ENCODE peak calls at places on chromosomes 4 and X, in six cellular contexts. Y, X, M, N, S and K are unnamed samples.

GRCh38 chr4:68250151-68250930 is 4.8 kb upstream of the TMPRSS11B start:
- DNase-seq in Y (no peak), X (no peak), M (no peak), N (no peak), S (no peak), K (no peak)

GRCh38 chr4:173490817-173491518 is 39.1 kb downstream of the HAND2 start:
- DNase-seq in Y (no peak), X (no peak), M (peak; percentile 17), N (no peak), S (peak; percentile 68), K (peak; percentile 67)

GRCh38 chrX:18946157-18946556 is 37.8 kb downstream of the PHKA2 start:
- DNase-seq in Y (no peak), X (no peak), M (no peak), N (no peak), S (no peak), K (no peak)

GRCh38 chrX:117196481-117196880 is 733.7 kb upstream of the CT83 start:
- DNase-seq in Y (no peak), X (no peak), M (no peak), N (peak; percentile 7), S (no peak), K (no peak)

GRCh38 chrX:136198010-136198409 is 50.7 kb downstream of the FHL1 start:
- DNase-seq in Y (no peak), X (no peak), M (no peak), N (no peak), S (no peak), K (no peak)

GRCh38 chr4:73998040-73999011 is at the start of gene CXCL5:
- DNase-seq in Y (no peak), X (no peak), M (no peak), N (peak; percentile 67), S (no peak), K (peak; percentile 41)

GRCh38 chrX:44872319-44872816 is 620 bp upstream of the KDM6A start:
- DNase-seq in Y (no peak), X (no peak), M (peak; percentile 49), N (no peak), S (no peak), K (peak; percentile 45)

GRCh38 chr4:7507381-7507780 is 72.7 kb upstream of the PSAPL1 start:
- DNase-seq in Y (no peak), X (no peak), M (no peak), N (no peak), S (no peak), K (no peak)

GRCh38 chrX:118499295-118499694 is 3.7 kb downstream of the DOCK11 start:
- DNase-seq in Y (no peak), X (no peak), M (no peak), N (no peak), S (no peak), K (no peak)

GRCh38 chr4:184598753-184599491 is 50.3 kb downstream of the CASP3 start:
- DNase-seq in Y (no peak), X (no peak), M (no peak), N (no peak), S (no peak), K (no peak)

GRCh38 chr4:52822583-52823477 is 39.3 kb upstream of the RASL11B start:
- DNase-seq in Y (peak; percentile 41), X (no peak), M (no peak), N (no peak), S (no peak), K (no peak)

GRCh38 chr4:166128452-166128851 is 255.4 kb downstream of the TLL1 start:
- DNase-seq in Y (no peak), X (no peak), M (no peak), N (no peak), S (no peak), K (peak; percentile 87)

GRCh38 chr4:72505314-72505744 is 63.7 kb downstream of the ADAMTS3 start:
- DNase-seq in Y (peak; percentile 0), X (no peak), M (peak; percentile 57), N (no peak), S (peak; percentile 24), K (peak; percentile 52)

GRCh38 chr4:6251365-6251764 is 18.3 kb upstream of the WFS1 start:
- DNase-seq in Y (no peak), X (no peak), M (no peak), N (no peak), S (no peak), K (no peak)

GRCh38 chr4:108045687-108046024 is 56.0 kb downstream of the HADH start:
- DNase-seq in Y (no peak), X (no peak), M (peak; percentile 11), N (no peak), S (no peak), K (no peak)

GRCh38 chr4:65646136-65646535 is 24.2 kb downstream of the EPHA5 start:
- DNase-seq in Y (no peak), X (no peak), M (no peak), N (no peak), S (no peak), K (no peak)

GRCh38 chr4:112378858-112379257 is 81.7 kb downstream of the ALPK1 start:
- DNase-seq in Y (no peak), X (no peak), M (no peak), N (no peak), S (no peak), K (no peak)

GRCh38 chr4:1227817-1228216 is 21.1 kb downstream of the CTBP1 start:
- DNase-seq in Y (no peak), X (no peak), M (no peak), N (no peak), S (no peak), K (no peak)

GRCh38 chr4:1978226-1978625 is 30.5 kb downstream of the NELFA start:
- DNase-seq in Y (no peak), X (no peak), M (no peak), N (no peak), S (no peak), K (no peak)

DNA sequence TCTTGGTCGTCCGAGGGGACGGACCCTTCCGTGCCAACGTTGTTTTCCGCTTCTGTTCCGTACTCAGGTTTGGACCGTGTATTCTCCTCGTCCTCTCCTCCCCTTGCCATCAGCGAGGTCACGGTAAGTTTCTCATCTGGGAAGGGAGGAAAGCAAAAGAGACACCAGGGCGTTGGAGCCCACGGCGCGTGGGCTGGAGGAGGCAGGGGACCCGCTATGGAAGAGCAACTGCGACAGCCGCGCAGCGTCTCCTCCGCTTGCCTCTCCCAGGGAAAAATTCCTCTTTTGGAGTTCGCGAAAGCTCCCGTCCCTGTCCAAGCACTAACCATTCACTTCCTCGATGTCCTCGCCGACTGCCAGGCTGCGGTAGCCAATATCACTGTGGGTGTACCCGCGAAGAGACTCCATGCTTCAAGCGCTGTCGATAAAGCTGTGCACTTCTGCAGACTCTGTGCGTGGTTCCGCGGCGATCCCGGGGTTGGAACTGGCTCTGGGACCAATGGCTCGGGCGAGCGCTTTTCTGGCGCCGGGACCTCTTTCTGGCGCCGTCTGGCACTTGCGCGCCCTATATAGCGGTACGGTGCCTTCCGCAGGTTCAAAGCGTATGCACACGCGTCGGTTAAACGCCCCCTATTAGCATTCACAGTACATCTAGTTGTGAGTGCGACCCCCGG is at the start of gene ESX1:
- DNase-seq in Y (no peak), X (no peak), M (no peak), N (no peak), S (no peak), K (peak; percentile 4)
- TF ChIP-seq EZH2 in Y (no peak), X (no peak), M (no peak), N (peak; percentile 81), S (no peak), K (no peak)

DNA sequence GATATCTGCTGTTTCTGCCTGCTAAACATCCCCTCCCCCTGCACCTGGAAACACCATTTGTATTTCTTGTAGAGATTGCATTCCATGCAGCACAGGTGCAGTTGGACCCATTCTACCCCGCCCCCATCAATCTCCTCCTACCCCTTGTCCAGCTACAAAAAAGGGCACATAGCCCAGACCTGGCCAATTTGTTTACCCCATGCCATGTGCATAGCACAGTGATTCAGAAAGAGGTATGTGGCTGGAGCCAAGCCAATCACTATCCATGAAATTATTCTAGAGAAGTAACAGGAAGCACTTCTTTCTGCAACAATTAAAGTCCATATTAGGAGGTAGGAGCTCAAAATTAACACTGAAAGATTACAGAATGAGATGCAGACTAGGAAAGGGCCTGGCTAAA is 20.2 kb upstream of the TMEM184C start:
- DNase-seq in Y (no peak), X (no peak), M (no peak), N (no peak), S (no peak), K (peak; percentile 76)
- H2AFZ ChIP-seq in Y (no peak overlapping the region), X (no peak overlapping the region), M (no peak overlapping the region), N (no peak overlapping the region), S (no peak overlapping the region), K (no peak overlapping the region)

GRCh38 chr4:140094701-140095420 is 59.1 kb downstream of the MAML3 start:
- DNase-seq in Y (no peak), X (no peak), M (no peak), N (no peak), S (no peak), K (peak; percentile 85)
- TF ChIP-seq MAX in Y (no peak), X (no peak), M (no peak), N (no peak), S (no peak), K (no peak)

GRCh38 chr4:8860096-8860891 is 11.3 kb downstream of the HMX1 start:
- DNase-seq in Y (no peak), X (no peak), M (no peak), N (no peak), S (no peak), K (no peak)
- TF ChIP-seq EZH2 in Y (no peak), X (no peak), M (no peak), N (peak; percentile 98), S (no peak), K (peak; percentile 34)

GRCh38 chr4:19492611-19493010 is 759.1 kb upstream of the SLIT2 start:
- DNase-seq in Y (no peak), X (no peak), M (no peak), N (no peak), S (no peak), K (no peak)
- H2AFZ ChIP-seq in Y (no peak overlapping the region), X (no peak overlapping the region), M (no peak overlapping the region), N (no peak overlapping the region), S (no peak overlapping the region), K (no peak overlapping the region)

GRCh38 chr4:159296061-159296460 is 193.2 kb downstream of the RAPGEF2 start:
- DNase-seq in Y (no peak), X (no peak), M (no peak), N (no peak), S (peak; percentile 22), K (peak; percentile 51)
- TF ChIP-seq MAX in Y (no peak), X (no peak), M (no peak), N (no peak), S (no peak), K (no peak)

GRCh38 chr4:3449047-3449573 is 7.3 kb downstream of the HGFAC start:
- DNase-seq in Y (no peak), X (no peak), M (no peak), N (no peak), S (no peak), K (no peak)
- TF ChIP-seq EZH2 in Y (no peak), X (no peak), M (no peak), N (no peak), S (no peak), K (no peak)

DNA sequence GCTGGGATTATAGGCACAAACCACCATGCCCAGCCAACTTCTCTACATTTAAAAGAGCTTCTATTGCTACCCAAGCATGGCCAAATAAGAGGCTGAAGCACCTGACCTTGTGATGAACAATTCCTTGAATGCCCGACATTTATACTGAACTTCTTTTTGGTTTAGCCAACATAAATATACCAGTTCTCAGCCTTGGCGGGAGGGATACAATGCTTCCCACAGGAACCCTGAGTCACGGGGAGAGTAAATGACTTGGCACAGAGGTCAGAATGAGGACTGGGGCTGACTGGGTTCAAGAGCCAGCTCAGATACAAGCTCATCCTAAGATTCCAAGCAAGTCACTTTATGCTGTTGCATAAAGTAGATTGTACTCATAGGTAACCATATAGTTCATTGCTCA is 6.1 kb downstream of the HOPX start:
- DNase-seq in Y (no peak), X (no peak), M (no peak), N (no peak), S (no peak), K (peak; percentile 79)
- H2AFZ ChIP-seq in Y (no peak overlapping the region), X (no peak overlapping the region), M (no peak overlapping the region), N (no peak overlapping the region), S (no peak overlapping the region), K (no peak overlapping the region)